ENCODE peak calls at places on chromosomes 6 and 20, in five cellular contexts. L is NCI-H510A treated with DMSO at 0.1 percent for 48 hours, N is C1 segment of cervical spinal cord, V is NCI-H2081 treated with DMSO at 0.1 percent for 48 hours, G is fibroblast of the aortic adventitia. W is an unnamed sample.

GRCh38 chr6:167731216-167731615 is 95.5 kb upstream of the AFDN start:
- DNase-seq in G (no peak), V (no peak), N (no peak), L (no peak), W (no peak)

GRCh38 chr6:69825904-69826303 is 29.1 kb upstream of the LMBRD1 start:
- DNase-seq in L (no peak), N (no peak), V (no peak), G (peak), W (no peak)

GRCh38 chr6:35691027-35691824 is 2.5 kb upstream of the FKBP5 start:
- DNase-seq in N (peak), V (no peak), G (peak), L (no peak), W (peak)

GRCh38 chr6:6783736-6784135 is 195.2 kb downstream of the LY86 start:
- DNase-seq in L (no peak), N (no peak), G (no peak), V (no peak), W (no peak)

GRCh38 chr20:839015-839414 is 5.5 kb downstream of the FAM110A start:
- DNase-seq in V (no peak), N (no peak), L (no peak), G (no peak), W (no peak)

GRCh38 chr6:100595456-100595855 is 130.7 kb upstream of the SIM1 start:
- DNase-seq in L (no peak), V (no peak), N (no peak), G (no peak), W (peak)

GRCh38 chr6:19682859-19683258 is 154.3 kb upstream of the ID4 start:
- DNase-seq in G (no peak), V (no peak), L (no peak), N (no peak), W (no peak)

GRCh38 chr6:154749341-154749740 is 16.1 kb downstream of the SCAF8 start:
- DNase-seq in N (no peak), V (no peak), L (no peak), G (no peak), W (no peak)

GRCh38 chr20:45835230-45836224 is 1.9 kb downstream of the SNX21 start:
- DNase-seq in G (peak), N (no peak), L (no peak), V (no peak), W (no peak)

GRCh38 chr20:62366370-62367135 is 559 bp downstream of the LAMA5 start:
- DNase-seq in V (no peak), L (peak), G (no peak), N (no peak), W (no peak)

GRCh38 chr6:24323632-24324337 is 34.1 kb downstream of the DCDC2 start:
- DNase-seq in G (no peak), V (no peak), N (no peak), L (no peak), W (no peak)

GRCh38 chr20:8121666-8122065 is 10.4 kb upstream of the PLCB1 start:
- DNase-seq in V (no peak), N (no peak), G (no peak), L (no peak), W (no peak)

GRCh38 chr20:8782804-8783203 is 286.1 kb upstream of the PLCB4 start:
- DNase-seq in G (peak), L (no peak), N (no peak), V (no peak), W (no peak)

GRCh38 chr6:98800866-98801265 is 33.5 kb upstream of the POU3F2 start:
- DNase-seq in L (no peak), N (no peak), G (no peak), V (no peak), W (no peak)

GRCh38 chr6:112149719-112150263 is 62.4 kb downstream of the FAM229B start:
- DNase-seq in G (peak), V (no peak), N (no peak), L (no peak), W (no peak)

GRCh38 chr20:40991181-40991889 is 37.3 kb upstream of the TOP1 start:
- DNase-seq in L (no peak), N (no peak), V (no peak), G (no peak), W (peak)

GRCh38 chr6:92888316-92888715 is 531.0 kb downstream of the EPHA7 start:
- DNase-seq in V (no peak), G (no peak), N (no peak), L (no peak), W (no peak)

GRCh38 chr20:59013959-59014608 is 5.1 kb upstream of the TUBB1 start:
- DNase-seq in V (no peak), N (no peak), L (no peak), G (peak), W (peak)

GRCh38 chr20:38805958-38806854 is 709 bp downstream of the PPP1R16B start:
- DNase-seq in L (no peak), G (no peak), V (no peak), N (peak), W (no peak)

GRCh38 chr6:7973603-7974002 is 63.0 kb upstream of the TXNDC5 start:
- DNase-seq in V (no peak), N (no peak), G (no peak), L (no peak), W (no peak)

GRCh38 chr20:6898928-6899327 is 131.4 kb downstream of the BMP2 start:
- DNase-seq in G (no peak), V (no peak), L (no peak), N (no peak), W (no peak)

GRCh38 chr20:34037121-34037520 is 43.4 kb downstream of the RALY start:
- DNase-seq in G (no peak), V (no peak), N (no peak), L (no peak), W (no peak)

GRCh38 chr6:47665112-47665511 is 33.3 kb upstream of the ADGRF4 start:
- DNase-seq in N (no peak), L (peak), V (no peak), G (no peak), W (no peak)

W was measured in putamen.